ENCODE peak calls at places on chromosomes 5 and 9, in four cellular contexts. B is endothelial cell; L is CD4-positive, alpha-beta T cell; G is mucosa of descending colon. P is an unnamed sample.

GRCh38 chr5:112372543-112372942 is 46.5 kb downstream of the EPB41L4A start:
- DNase-seq in B (no peak), L (no peak), G (no peak), P (no peak)

GRCh38 chr5:135196483-135196882 is 162.5 kb upstream of the PITX1 start:
- DNase-seq in B (no peak), L (no peak), G (no peak), P (no peak)

GRCh38 chr5:156186760-156187159 is 140.2 kb upstream of the SGCD start:
- DNase-seq in B (no peak), L (no peak), G (no peak), P (no peak)

GRCh38 chr9:38000735-38001134 is 68.3 kb downstream of the SHB start:
- DNase-seq in B (no peak), L (no peak), G (no peak), P (no peak)

GRCh38 chr5:175104682-175105081 is 339.3 kb downstream of the DRD1 start:
- DNase-seq in B (no peak), L (no peak), G (no peak), P (no peak)

GRCh38 chr5:31626156-31626555 is 12.8 kb upstream of the PDZD2 start:
- DNase-seq in B (no peak), L (no peak), G (no peak), P (no peak)

GRCh38 chr9:81596671-81597426 is 92.5 kb downstream of the TLE1 start:
- DNase-seq in B (no peak), L (no peak), G (no peak), P (no peak)

GRCh38 chr5:61183538-61183937 is 21.3 kb upstream of the SMIM15 start:
- DNase-seq in B (no peak), L (no peak), G (no peak), P (no peak)

GRCh38 chr9:98263482-98264357 is 8.3 kb upstream of the TBC1D2 start:
- DNase-seq in B (peak; percentile 83), L (peak; percentile 76), G (peak; percentile 87), P (peak; percentile 79)

GRCh38 chr5:107519900-107520354 is 150.8 kb downstream of the EFNA5 start:
- DNase-seq in B (no peak), L (no peak), G (no peak), P (no peak)

GRCh38 chr9:16721972-16722371 is 148.5 kb downstream of the BNC2 start:
- DNase-seq in B (no peak), L (no peak), G (no peak), P (no peak)

GRCh38 chr5:66248874-66249273 is 104.8 kb downstream of the SREK1 start:
- DNase-seq in B (no peak), L (no peak), G (no peak), P (no peak)

GRCh38 chr9:89888677-89889076 is 283.9 kb downstream of the GADD45G start:
- DNase-seq in B (no peak), L (no peak), G (no peak), P (no peak)

GRCh38 chr9:93270976-93271375 is 87.0 kb downstream of the WNK2 start:
- DNase-seq in B (no peak), L (no peak), G (no peak), P (no peak)

GRCh38 chr9:100129772-100130171 is 30.7 kb downstream of the INVS start:
- DNase-seq in B (no peak), L (no peak), G (no peak), P (no peak)

GRCh38 chr5:93512799-93513198 is 68.2 kb downstream of the NR2F1-AS1 start:
- DNase-seq in B (no peak), L (no peak), G (no peak), P (no peak)

GRCh38 chr5:178334856-178335255 is 102.3 kb upstream of the PHYKPL start:
- DNase-seq in B (no peak), L (no peak), G (no peak), P (no peak)

GRCh38 chr5:32261198-32261597 is 51.5 kb downstream of the MTMR12 start:
- DNase-seq in B (no peak), L (no peak), G (no peak), P (no peak)

GRCh38 chr9:18485691-18486090 is 11.7 kb downstream of the ADAMTSL1 start:
- DNase-seq in B (no peak), L (no peak), G (no peak), P (no peak)

GRCh38 chr5:69217732-69218568 is 16.7 kb upstream of the CDK7 start:
- DNase-seq in B (peak; percentile 85), L (peak; percentile 65), G (peak; percentile 98), P (peak; percentile 97)

GRCh38 chr5:126471875-126472537 is 48.8 kb downstream of the GRAMD2B start:
- DNase-seq in B (no peak), L (no peak), G (no peak), P (no peak)

GRCh38 chr5:103112910-103113309 is 7.0 kb downstream of the GIN1 start:
- DNase-seq in B (no peak), L (no peak), G (no peak), P (no peak)

DNA sequence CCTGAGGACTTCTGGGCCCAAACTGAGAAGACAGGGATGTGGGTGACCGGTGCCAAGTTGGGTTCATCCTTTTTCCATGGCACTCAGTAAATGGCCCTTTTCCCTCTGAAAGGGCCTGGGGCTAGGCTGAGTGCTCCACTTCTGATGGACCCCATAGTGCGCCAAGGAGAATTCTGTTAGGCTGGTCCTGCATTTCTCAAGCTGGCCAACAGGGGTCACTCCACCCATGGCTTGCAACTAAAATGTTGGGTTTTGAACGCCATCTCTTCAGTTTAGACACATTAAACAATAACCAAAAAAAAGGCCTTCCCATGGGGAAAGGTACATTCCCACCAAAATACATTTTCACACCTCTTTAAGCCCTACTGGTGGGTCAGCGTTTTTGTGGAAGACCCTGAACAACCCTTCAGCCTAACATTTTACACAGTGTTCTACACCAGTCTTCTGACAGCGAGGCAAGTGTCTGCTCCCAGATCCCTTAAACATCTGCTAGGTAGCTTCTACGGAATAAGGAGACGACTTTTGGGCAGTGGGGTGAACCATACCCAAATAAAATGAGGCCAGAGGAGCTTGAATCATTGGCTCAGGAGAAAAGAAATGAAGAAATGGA is 27.3 kb downstream of the CNTFR start:
- DNase-seq in B (no peak), L (no peak), G (peak; percentile 61), P (no peak)
- TF ChIP-seq CTCF in B (peak; percentile 91), L (peak; percentile 27), G (peak; percentile 44), P (peak; percentile 63)

GRCh38 chr5:153711755-153712154 is 221.3 kb downstream of the GRIA1 start:
- DNase-seq in B (no peak), L (no peak), G (no peak), P (no peak)
- TF ChIP-seq CTCF in B (no peak), L (no peak), G (no peak), P (no peak)

DNA sequence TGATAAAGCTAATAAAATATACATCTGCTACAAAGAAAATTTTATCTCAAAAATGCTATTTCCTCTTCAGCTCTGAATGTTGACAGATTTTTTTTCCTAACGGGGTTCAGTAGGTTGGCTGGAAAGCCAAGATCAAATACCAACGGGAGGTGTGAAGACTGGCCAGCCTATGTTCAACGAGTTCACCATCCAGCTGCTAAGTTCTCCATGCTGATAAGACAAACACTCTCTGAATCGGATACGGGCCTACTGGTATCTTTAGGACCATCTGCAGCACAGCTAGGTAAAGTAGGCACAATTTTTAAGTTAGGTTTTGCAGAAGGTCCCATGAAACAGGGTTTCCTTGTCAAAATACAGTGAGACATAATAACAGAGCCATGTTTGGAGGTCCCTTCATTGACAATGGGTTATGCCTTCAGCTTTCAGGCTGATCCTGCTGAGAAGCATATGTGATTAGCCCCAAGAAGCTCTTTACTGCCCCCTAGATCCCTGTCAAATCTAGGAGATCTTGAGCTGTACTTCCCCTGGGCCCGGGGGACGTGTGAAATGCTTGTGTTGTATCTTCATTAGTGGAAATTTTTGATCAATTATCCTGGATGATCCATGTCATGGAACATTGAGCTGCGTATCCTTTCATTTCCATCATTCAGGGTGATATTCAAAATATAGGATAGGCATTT is 60.6 kb downstream of the PGM5 start:
- DNase-seq in B (no peak), L (no peak), G (no peak), P (no peak)
- TF ChIP-seq CTCF in B (peak; percentile 12), L (no peak), G (no peak), P (no peak)

DNA sequence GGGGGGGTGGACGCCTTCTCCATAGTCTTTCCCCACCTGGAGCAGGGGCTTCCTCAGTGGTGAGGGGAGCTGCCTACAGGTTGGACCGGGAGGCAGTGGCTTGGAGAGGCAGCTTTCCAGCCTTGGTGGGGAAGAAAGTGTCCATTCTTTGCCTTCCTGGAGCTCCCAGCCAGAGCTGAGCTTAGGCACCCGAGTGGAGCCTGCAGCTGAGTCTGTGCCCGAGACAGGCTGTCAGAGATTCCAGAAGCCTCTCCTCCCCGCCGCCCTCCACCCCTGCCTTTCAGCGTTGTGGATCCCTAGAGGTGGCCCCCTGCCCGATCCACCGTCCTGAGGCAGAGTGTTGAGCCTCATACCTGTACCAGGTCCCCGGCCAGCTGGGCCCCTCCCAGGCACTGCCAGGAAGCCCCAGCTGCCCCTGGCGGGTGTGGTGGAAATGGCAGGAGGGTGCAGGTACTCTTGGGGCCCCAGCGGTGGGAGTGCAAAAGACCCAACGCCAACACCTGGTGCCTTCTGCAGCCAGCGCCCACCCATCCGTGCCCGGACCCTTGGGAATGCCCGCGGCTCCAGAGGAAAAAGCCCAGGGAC is 112.0 kb downstream of the RXRA start:
- DNase-seq in B (no peak), L (no peak), G (no peak), P (no peak)
- TF ChIP-seq CTCF in B (no peak), L (no peak), G (no peak), P (no peak)